ENCODE peak calls at places on chromosomes 6 and 20, in eight cellular contexts. One of them, this sample, is unnamed.

GRCh38 chr20:8571660-8572059 is 439.6 kb downstream of the PLCB1 start:
- DNase-seq in HL-60: no peak
- DNase-seq in stomach: no peak
- DNase-seq in prostate gland: no peak
- DNase-seq in K562: no peak
- DNase-seq in sigmoid colon: no peak
- DNase-seq in Panc1: no peak
- DNase-seq in GM23338: no peak
- DNase-seq in this sample: no peak

GRCh38 chr20:9920908-9921307 is 82.0 kb upstream of the PAK5 start:
- DNase-seq in stomach: no peak
- DNase-seq in HL-60: no peak
- DNase-seq in prostate gland: no peak
- DNase-seq in Panc1: no peak
- DNase-seq in sigmoid colon: no peak
- DNase-seq in K562: no peak
- DNase-seq in GM23338: no peak
- DNase-seq in this sample: no peak

GRCh38 chr6:121811106-121811505 is 375.7 kb downstream of the GJA1 start:
- DNase-seq in prostate gland: no peak
- DNase-seq in Panc1: no peak
- DNase-seq in GM23338: no peak
- DNase-seq in stomach: no peak
- DNase-seq in sigmoid colon: no peak
- DNase-seq in HL-60: no peak
- DNase-seq in K562: no peak
- DNase-seq in this sample: no peak

GRCh38 chr6:24492475-24492874 is 2.3 kb upstream of the ALDH5A1 start:
- DNase-seq in prostate gland: no peak
- DNase-seq in GM23338: peak; percentile 74
- DNase-seq in stomach: no peak
- DNase-seq in Panc1: no peak
- DNase-seq in sigmoid colon: no peak
- DNase-seq in HL-60: no peak
- DNase-seq in K562: peak; percentile 41
- DNase-seq in this sample: no peak

GRCh38 chr6:57097596-57097995 is 7.6 kb downstream of the ZNF451 start:
- DNase-seq in HL-60: no peak
- DNase-seq in stomach: no peak
- DNase-seq in GM23338: no peak
- DNase-seq in prostate gland: no peak
- DNase-seq in K562: no peak
- DNase-seq in sigmoid colon: no peak
- DNase-seq in Panc1: no peak
- DNase-seq in this sample: no peak

GRCh38 chr6:34393191-34393967 is 910 bp upstream of the NUDT3 start:
- DNase-seq in Panc1: no peak
- DNase-seq in GM23338: no peak
- DNase-seq in HL-60: peak; percentile 66
- DNase-seq in K562: no peak
- DNase-seq in sigmoid colon: peak; percentile 57
- DNase-seq in prostate gland: peak; percentile 23
- DNase-seq in stomach: no peak
- DNase-seq in this sample: no peak

GRCh38 chr6:12440981-12441380 is 150.8 kb downstream of the EDN1 start:
- DNase-seq in prostate gland: no peak
- DNase-seq in sigmoid colon: no peak
- DNase-seq in K562: no peak
- DNase-seq in GM23338: peak; percentile 45
- DNase-seq in HL-60: no peak
- DNase-seq in stomach: no peak
- DNase-seq in Panc1: no peak
- DNase-seq in this sample: no peak

GRCh38 chr6:14450133-14451040 is 332.8 kb downstream of the CD83 start:
- DNase-seq in GM23338: no peak
- DNase-seq in stomach: no peak
- DNase-seq in K562: no peak
- DNase-seq in HL-60: no peak
- DNase-seq in Panc1: no peak
- DNase-seq in sigmoid colon: no peak
- DNase-seq in prostate gland: no peak
- DNase-seq in this sample: no peak

GRCh38 chr6:33670971-33671370 is 40.5 kb downstream of the UQCC2 start:
- DNase-seq in prostate gland: no peak
- DNase-seq in sigmoid colon: no peak
- DNase-seq in Panc1: no peak
- DNase-seq in K562: peak; percentile 80
- DNase-seq in GM23338: peak; percentile 63
- DNase-seq in HL-60: no peak
- DNase-seq in stomach: no peak
- DNase-seq in this sample: no peak

GRCh38 chr6:45965787-45966186 is 49.9 kb downstream of the CLIC5 start:
- DNase-seq in Panc1: no peak
- DNase-seq in HL-60: no peak
- DNase-seq in K562: no peak
- DNase-seq in prostate gland: no peak
- DNase-seq in sigmoid colon: no peak
- DNase-seq in GM23338: no peak
- DNase-seq in stomach: no peak
- DNase-seq in this sample: no peak

GRCh38 chr6:150967381-150967780 is 101.9 kb downstream of the MTHFD1L start:
- DNase-seq in HL-60: no peak
- DNase-seq in K562: no peak
- DNase-seq in sigmoid colon: no peak
- DNase-seq in stomach: no peak
- DNase-seq in Panc1: no peak
- DNase-seq in GM23338: no peak
- DNase-seq in prostate gland: no peak
- DNase-seq in this sample: no peak

GRCh38 chr6:30450908-30451818 is 38.1 kb upstream of the HLA-E start:
- DNase-seq in K562: no peak
- DNase-seq in stomach: peak; percentile 35
- DNase-seq in HL-60: peak; percentile 90
- DNase-seq in Panc1: no peak
- DNase-seq in prostate gland: no peak
- DNase-seq in sigmoid colon: peak; percentile 74
- DNase-seq in GM23338: peak; percentile 79
- DNase-seq in this sample: no peak

GRCh38 chr6:65595540-65595939 is 111.5 kb downstream of the EYS start:
- DNase-seq in sigmoid colon: no peak
- DNase-seq in Panc1: no peak
- DNase-seq in stomach: no peak
- DNase-seq in prostate gland: no peak
- DNase-seq in GM23338: no peak
- DNase-seq in K562: no peak
- DNase-seq in HL-60: no peak
- DNase-seq in this sample: no peak

GRCh38 chr20:1938464-1939269 is 43.5 kb downstream of the SIRPA start:
- DNase-seq in prostate gland: no peak
- DNase-seq in GM23338: no peak
- DNase-seq in HL-60: no peak
- DNase-seq in K562: no peak
- DNase-seq in stomach: no peak
- DNase-seq in sigmoid colon: peak; percentile 64
- DNase-seq in Panc1: no peak
- DNase-seq in this sample: no peak

GRCh38 chr6:123629234-123629941 is 7.4 kb downstream of the TRDN start:
- DNase-seq in GM23338: no peak
- DNase-seq in K562: peak; percentile 26
- DNase-seq in Panc1: no peak
- DNase-seq in sigmoid colon: no peak
- DNase-seq in stomach: no peak
- DNase-seq in HL-60: no peak
- DNase-seq in prostate gland: no peak
- DNase-seq in this sample: no peak

GRCh38 chr20:57941121-57941522 is 231.3 kb upstream of the PMEPA1 start:
- DNase-seq in GM23338: no peak
- DNase-seq in Panc1: no peak
- DNase-seq in sigmoid colon: no peak
- DNase-seq in K562: no peak
- DNase-seq in HL-60: no peak
- DNase-seq in prostate gland: peak; percentile 90
- DNase-seq in stomach: peak; percentile 79
- DNase-seq in this sample: no peak

GRCh38 chr6:5401845-5402738 is 140.8 kb downstream of the FARS2 start:
- DNase-seq in GM23338: peak; percentile 43
- DNase-seq in HL-60: no peak
- DNase-seq in Panc1: no peak
- DNase-seq in stomach: no peak
- DNase-seq in prostate gland: no peak
- DNase-seq in K562: no peak
- DNase-seq in sigmoid colon: no peak
- DNase-seq in this sample: no peak

GRCh38 chr6:44667668-44668390 is 280.3 kb downstream of the CDC5L start:
- DNase-seq in GM23338: peak; percentile 71
- DNase-seq in sigmoid colon: no peak
- DNase-seq in prostate gland: no peak
- DNase-seq in Panc1: peak; percentile 47
- DNase-seq in HL-60: peak; percentile 43
- DNase-seq in stomach: peak; percentile 39
- DNase-seq in K562: peak; percentile 43
- DNase-seq in this sample: no peak

GRCh38 chr6:90611996-90612690 is 25.3 kb upstream of the MAP3K7 start:
- DNase-seq in K562: no peak
- DNase-seq in Panc1: no peak
- DNase-seq in prostate gland: no peak
- DNase-seq in stomach: no peak
- DNase-seq in sigmoid colon: no peak
- DNase-seq in GM23338: peak; percentile 18
- DNase-seq in HL-60: no peak
- DNase-seq in this sample: no peak
- TF ChIP-seq POLR2AphosphoS5 in K562: no peak
- TF ChIP-seq POLR2AphosphoS5 in Panc1: no peak
- TF ChIP-seq POLR2AphosphoS5 in prostate gland: no peak
- TF ChIP-seq POLR2AphosphoS5 in stomach: no peak
- TF ChIP-seq POLR2AphosphoS5 in sigmoid colon: no peak
- TF ChIP-seq POLR2AphosphoS5 in GM23338: no peak
- TF ChIP-seq POLR2AphosphoS5 in HL-60: no peak
- TF ChIP-seq POLR2AphosphoS5 in this sample: no peak

GRCh38 chr20:45392733-45393132 is 14.6 kb upstream of the TP53TG5 start:
- DNase-seq in prostate gland: no peak
- DNase-seq in K562: no peak
- DNase-seq in GM23338: peak; percentile 44
- DNase-seq in HL-60: no peak
- DNase-seq in Panc1: no peak
- DNase-seq in stomach: no peak
- DNase-seq in sigmoid colon: no peak
- DNase-seq in this sample: peak; percentile 6
- TF ChIP-seq POLR2AphosphoS5 in prostate gland: no peak
- TF ChIP-seq POLR2AphosphoS5 in K562: no peak
- TF ChIP-seq POLR2AphosphoS5 in GM23338: no peak
- TF ChIP-seq POLR2AphosphoS5 in HL-60: no peak
- TF ChIP-seq POLR2AphosphoS5 in Panc1: no peak
- TF ChIP-seq POLR2AphosphoS5 in stomach: no peak
- TF ChIP-seq POLR2AphosphoS5 in sigmoid colon: no peak
- TF ChIP-seq POLR2AphosphoS5 in this sample: no peak

GRCh38 chr20:59935457-59936185 is 2.2 kb upstream of the SYCP2 start:
- DNase-seq in stomach: no peak
- DNase-seq in K562: no peak
- DNase-seq in Panc1: no peak
- DNase-seq in sigmoid colon: no peak
- DNase-seq in HL-60: no peak
- DNase-seq in prostate gland: no peak
- DNase-seq in GM23338: no peak
- DNase-seq in this sample: no peak

GRCh38 chr20:59933296-59933848 is at the start of gene SYCP2:
- DNase-seq in Panc1: no peak
- DNase-seq in HL-60: no peak
- DNase-seq in K562: peak; percentile 92
- DNase-seq in prostate gland: peak; percentile 49
- DNase-seq in GM23338: peak; percentile 58
- DNase-seq in stomach: peak; percentile 61
- DNase-seq in sigmoid colon: peak; percentile 75
- DNase-seq in this sample: no peak

GRCh38 chr20:59932616-59933295 is 681 bp downstream of the SYCP2 start:
- DNase-seq in GM23338: no peak
- DNase-seq in HL-60: no peak
- DNase-seq in stomach: no peak
- DNase-seq in sigmoid colon: no peak
- DNase-seq in Panc1: no peak
- DNase-seq in prostate gland: no peak
- DNase-seq in K562: no peak
- DNase-seq in this sample: no peak

GRCh38 chr20:59931511-59932312 is 1.7 kb downstream of the SYCP2 start:
- DNase-seq in HL-60: no peak
- DNase-seq in GM23338: no peak
- DNase-seq in prostate gland: no peak
- DNase-seq in stomach: no peak
- DNase-seq in sigmoid colon: no peak
- DNase-seq in K562: no peak
- DNase-seq in Panc1: no peak
- DNase-seq in this sample: no peak

DNA sequence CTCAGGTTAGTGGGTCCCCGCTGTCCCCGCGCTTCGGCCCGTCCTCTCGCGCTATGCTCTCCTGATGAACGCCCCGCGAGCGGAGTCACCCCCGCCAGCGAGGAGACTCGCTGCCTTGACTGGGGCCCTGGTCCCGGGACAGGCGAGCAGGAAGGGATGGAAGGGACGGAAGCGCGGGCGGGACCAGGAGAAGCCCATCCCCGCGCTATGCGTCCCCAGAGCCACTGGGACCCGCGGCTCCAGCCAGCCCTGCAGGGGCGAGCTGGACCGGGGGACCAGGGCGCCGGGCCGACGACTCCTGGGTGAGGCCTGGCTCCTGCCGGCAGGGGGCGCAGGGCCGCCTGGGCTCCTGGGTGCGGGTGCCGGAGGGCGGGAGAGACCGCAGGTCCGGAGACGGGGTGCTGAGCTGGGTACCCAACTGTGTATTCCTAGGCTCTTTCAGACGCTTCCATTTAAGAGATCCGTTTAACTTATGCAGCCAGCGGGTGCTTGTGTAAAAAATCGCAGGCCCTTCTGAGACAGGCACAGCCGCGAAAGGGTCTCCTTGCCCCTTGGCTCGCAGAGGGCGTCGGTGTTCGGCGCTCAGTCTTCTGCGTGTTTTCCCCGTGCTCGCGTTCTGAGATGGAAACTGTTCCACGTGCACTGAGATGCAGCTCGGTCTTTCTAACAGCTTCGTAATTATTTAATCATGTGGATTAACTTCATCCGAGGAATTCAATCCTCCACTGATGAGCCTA is 580 bp upstream of the SYCP2 start:
- DNase-seq in Panc1: peak; percentile 53
- DNase-seq in prostate gland: peak; percentile 79
- DNase-seq in HL-60: peak; percentile 65
- DNase-seq in sigmoid colon: peak; percentile 90
- DNase-seq in stomach: peak; percentile 85
- DNase-seq in GM23338: peak; percentile 87
- DNase-seq in K562: peak; percentile 91
- DNase-seq in this sample: no peak
- TF ChIP-seq POLR2AphosphoS5 in Panc1: peak; percentile 73
- TF ChIP-seq POLR2AphosphoS5 in prostate gland: peak; percentile 47
- TF ChIP-seq POLR2AphosphoS5 in HL-60: no peak
- TF ChIP-seq POLR2AphosphoS5 in sigmoid colon: no peak
- TF ChIP-seq POLR2AphosphoS5 in stomach: peak; percentile 25
- TF ChIP-seq POLR2AphosphoS5 in GM23338: no peak
- TF ChIP-seq POLR2AphosphoS5 in K562: no peak
- TF ChIP-seq POLR2AphosphoS5 in this sample: peak; percentile 25

DNA sequence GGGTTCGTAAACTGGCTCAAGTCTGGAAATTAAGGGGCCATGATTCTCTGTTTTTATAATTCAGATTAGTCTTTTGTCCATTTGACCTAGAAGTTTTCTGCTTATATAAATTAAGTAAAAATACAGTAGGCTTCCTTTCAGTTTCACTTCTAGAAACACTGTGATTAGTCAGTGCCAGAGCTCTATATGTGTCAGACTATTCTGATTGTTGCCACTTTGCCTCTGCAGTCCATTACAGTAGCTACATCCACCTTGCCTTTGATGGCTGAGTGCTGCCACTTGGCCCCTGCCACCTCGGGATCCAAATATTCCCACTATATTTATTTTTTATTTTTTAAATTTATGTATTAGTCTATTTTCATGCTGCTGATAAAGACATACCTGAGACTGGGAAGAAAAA is 7.9 kb downstream of the ZC2HC1B start:
- DNase-seq in sigmoid colon: no peak
- DNase-seq in K562: no peak
- DNase-seq in prostate gland: no peak
- DNase-seq in stomach: no peak
- DNase-seq in GM23338: no peak
- DNase-seq in Panc1: no peak
- DNase-seq in HL-60: no peak
- DNase-seq in this sample: no peak
- TF ChIP-seq POLR2AphosphoS5 in sigmoid colon: no peak
- TF ChIP-seq POLR2AphosphoS5 in K562: no peak
- TF ChIP-seq POLR2AphosphoS5 in prostate gland: no peak
- TF ChIP-seq POLR2AphosphoS5 in stomach: no peak
- TF ChIP-seq POLR2AphosphoS5 in GM23338: no peak
- TF ChIP-seq POLR2AphosphoS5 in Panc1: no peak
- TF ChIP-seq POLR2AphosphoS5 in HL-60: no peak
- TF ChIP-seq POLR2AphosphoS5 in this sample: no peak

This sample was measured in vagina.